ENCODE peak calls at places on chromosomes 1 and 21, in five cellular contexts. L is H1, R is esophagus muscularis mucosa, V is ovary, E is stomach. N is an unnamed sample.

GRCh38 chr1:62688687-62689085 is 500 bp upstream of the DOCK7 start:
- DNase-seq in L (no peak), R (no peak), V (no peak), E (no peak), N (no peak)

GRCh38 chr1:168621356-168621755 is 45.0 kb downstream of the XCL1 start:
- DNase-seq in L (no peak), R (peak), V (no peak), E (no peak), N (no peak)

GRCh38 chr1:1906185-1907097 is 8.6 kb upstream of the CALML6 start:
- DNase-seq in L (no peak), R (no peak), V (peak), E (peak), N (peak)

GRCh38 chr1:205849619-205850355 is at the start of gene PM20D1:
- DNase-seq in L (peak), R (no peak), V (peak), E (peak), N (peak)

GRCh38 chr1:234617135-234617985 is 7.4 kb upstream of the IRF2BP2 start:
- DNase-seq in L (no peak), R (no peak), V (no peak), E (no peak), N (no peak)

GRCh38 chr1:94244816-94245215 is 7.4 kb upstream of the ARHGAP29 start:
- DNase-seq in L (no peak), R (no peak), V (no peak), E (no peak), N (no peak)

GRCh38 chr1:48526045-48526714 is 54.2 kb upstream of the SPATA6 start:
- DNase-seq in L (no peak), R (no peak), V (no peak), E (peak), N (peak)

GRCh38 chr1:21572735-21573277 is 63.6 kb downstream of the ALPL start:
- DNase-seq in L (no peak), R (no peak), V (no peak), E (no peak), N (no peak)

GRCh38 chr21:38913120-38913975 is 107.6 kb downstream of the ETS2 start:
- DNase-seq in L (no peak), R (peak), V (peak), E (peak), N (peak)

GRCh38 chr1:225747566-225747965 is 30.1 kb upstream of the SRP9 start:
- DNase-seq in L (no peak), R (no peak), V (no peak), E (no peak), N (no peak)

GRCh38 chr1:22225858-22226584 is 83.1 kb upstream of the WNT4 start:
- DNase-seq in L (no peak), R (no peak), V (no peak), E (no peak), N (no peak)

GRCh38 chr1:56973898-56974752 is 8.3 kb upstream of the C8B start:
- DNase-seq in L (no peak), R (no peak), V (no peak), E (no peak), N (no peak)

GRCh38 chr1:208159542-208160258 is 84.5 kb downstream of the PLXNA2 start:
- DNase-seq in L (no peak), R (no peak), V (peak), E (peak), N (no peak)
- TF ChIP-seq EP300 in L (no peak), R (no peak), V (no peak), E (no peak), N (no peak)

GRCh38 chr1:223014142-223014873 is 128.7 kb downstream of the TLR5 start:
- DNase-seq in L (no peak), R (no peak), V (no peak), E (no peak), N (no peak)
- H3K27ac ChIP-seq in L (no peak), R (no peak), V (no peak), E (no peak), N (no peak)

GRCh38 chr1:31575373-31576140 is 758 bp upstream of the TINAGL1 start:
- DNase-seq in L (no peak), R (no peak), V (peak), E (peak), N (peak)

GRCh38 chr1:31574749-31575372 is 1.5 kb upstream of the TINAGL1 start:
- DNase-seq in L (no peak), R (peak), V (no peak), E (no peak), N (no peak)

GRCh38 chr1:31576201-31576669 is at the start of gene TINAGL1:
- DNase-seq in L (no peak), R (no peak), V (peak), E (peak), N (peak)

GRCh38 chr1:31577515-31578191 is 1.3 kb downstream of the TINAGL1 start:
- DNase-seq in L (no peak), R (no peak), V (no peak), E (no peak), N (no peak)

DNA sequence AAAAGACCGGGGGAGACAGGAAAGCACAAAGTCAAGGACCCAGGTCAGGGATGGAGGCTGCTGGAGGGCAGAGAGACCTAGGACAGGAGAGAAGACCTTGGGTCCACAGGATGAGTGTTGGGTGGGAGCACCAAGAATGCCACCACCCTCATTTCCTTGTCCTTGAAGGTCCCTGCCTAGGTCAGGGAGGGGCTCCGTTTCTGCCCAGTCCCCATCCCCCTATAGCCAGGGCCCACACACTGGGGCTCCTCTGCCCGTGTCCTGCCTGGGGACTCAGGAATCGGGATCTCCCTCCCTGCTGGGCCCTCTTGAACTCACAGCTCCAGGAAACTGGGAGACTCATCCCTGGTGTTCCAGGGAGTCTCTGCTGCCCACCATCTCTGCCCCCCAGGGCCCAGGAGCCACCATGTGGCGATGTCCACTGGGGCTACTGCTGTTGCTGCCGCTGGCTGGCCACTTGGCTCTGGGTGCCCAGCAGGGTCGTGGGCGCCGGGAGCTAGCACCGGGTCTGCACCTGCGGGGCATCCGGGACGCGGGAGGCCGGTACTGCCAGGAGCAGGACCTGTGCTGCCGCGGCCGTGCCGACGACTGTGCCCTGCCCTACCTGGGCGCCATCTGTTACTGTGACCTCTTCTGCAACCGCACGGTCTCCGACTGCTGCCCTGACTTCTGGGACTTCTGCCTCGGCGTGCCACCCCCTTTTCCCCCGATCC is 584 bp downstream of the TINAGL1 start:
- DNase-seq in L (no peak), R (peak), V (peak), E (peak), N (no peak)
- TF ChIP-seq POLR2A in L (no peak), R (no peak), V (no peak), E (no peak), N (peak)

GRCh38 chr1:173205146-173206051 is 1.7 kb downstream of the TNFSF4 start:
- DNase-seq in L (no peak), R (no peak), V (peak), E (no peak), N (no peak)
- TF ChIP-seq EP300 in L (no peak), R (no peak), V (no peak), E (no peak), N (no peak)

GRCh38 chr1:223266632-223267172 is 97.3 kb downstream of the SUSD4 start:
- DNase-seq in L (no peak), R (no peak), V (no peak), E (no peak), N (no peak)

GRCh38 chr1:223273511-223273910 is 90.5 kb downstream of the SUSD4 start:
- DNase-seq in L (no peak), R (no peak), V (no peak), E (no peak), N (no peak)

GRCh38 chr1:223271085-223271781 is 92.7 kb downstream of the SUSD4 start:
- DNase-seq in L (no peak), R (no peak), V (no peak), E (no peak), N (peak)

GRCh38 chr1:223269006-223269405 is 95.0 kb downstream of the SUSD4 start:
- DNase-seq in L (no peak), R (no peak), V (no peak), E (peak), N (no peak)

GRCh38 chr1:223270155-223270554 is 93.8 kb downstream of the SUSD4 start:
- DNase-seq in L (no peak), R (no peak), V (no peak), E (peak), N (no peak)
- H3K27ac ChIP-seq in L (no peak), R (no peak), V (no peak), E (no peak), N (no peak)

DNA sequence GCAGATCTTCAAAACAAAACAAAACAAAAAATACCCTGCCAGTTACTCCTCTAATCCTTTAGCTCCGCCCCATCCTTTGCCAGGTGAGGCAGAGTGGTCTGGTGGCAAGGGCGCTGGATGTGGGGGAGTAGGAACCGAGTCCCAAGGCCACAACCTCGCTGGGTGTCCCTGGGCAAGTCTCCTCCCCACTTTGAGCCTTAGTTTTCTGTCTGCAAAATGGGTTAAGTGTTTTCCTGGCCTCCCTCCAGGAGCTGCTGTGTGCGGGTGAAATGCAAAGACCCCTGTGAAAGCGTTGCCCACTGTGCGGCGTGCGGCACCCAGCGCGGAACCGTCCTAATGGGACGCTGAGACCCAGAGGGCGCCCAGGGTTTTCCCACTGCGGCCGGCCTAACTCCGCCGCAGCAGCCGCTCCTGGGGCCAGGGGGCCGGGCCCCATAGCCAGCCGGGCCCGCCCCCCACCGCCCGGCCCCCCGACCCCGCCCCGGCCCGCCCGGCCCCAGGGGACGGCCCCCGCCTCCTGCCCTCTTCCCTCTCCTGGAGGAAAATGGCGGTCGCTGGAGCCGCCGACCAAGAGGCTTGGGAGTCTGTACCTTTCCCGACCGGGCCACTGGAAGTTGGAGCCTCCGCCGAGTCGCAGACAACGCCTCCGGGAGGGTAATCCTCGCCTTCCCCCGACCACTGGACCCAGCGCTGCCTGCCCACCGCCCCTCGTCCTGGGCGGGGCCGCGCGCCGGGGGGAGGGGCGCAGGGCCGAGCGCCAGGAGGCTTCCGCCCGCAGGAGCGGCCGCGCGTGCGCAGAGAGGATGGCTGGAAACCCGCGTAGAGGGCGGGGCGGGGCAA is at the start of the genes ERMAP and SVBP:
- DNase-seq in L (peak), R (peak), V (peak), E (peak), N (peak)
- TF ChIP-seq POLR2A in L (peak), R (no peak), V (peak), E (no peak), N (peak)

GRCh38 chr1:66450043-66450514 is 83.9 kb upstream of the SGIP1 start:
- DNase-seq in L (no peak), R (no peak), V (no peak), E (no peak), N (no peak)
- TF ChIP-seq EP300 in L (no peak), R (peak), V (no peak), E (peak), N (peak)

GRCh38 chr1:197663178-197663953 is 111.9 kb downstream of the DENND1B start:
- DNase-seq in L (no peak), R (no peak), V (no peak), E (no peak), N (no peak)

GRCh38 chr1:197660389-197660788 is 114.9 kb downstream of the DENND1B start:
- DNase-seq in L (no peak), R (no peak), V (no peak), E (no peak), N (no peak)

GRCh38 chr1:197664391-197664790 is 110.9 kb downstream of the DENND1B start:
- DNase-seq in L (no peak), R (no peak), V (no peak), E (no peak), N (no peak)

GRCh38 chr1:197659175-197659574 is 116.1 kb downstream of the DENND1B start:
- DNase-seq in L (no peak), R (no peak), V (no peak), E (no peak), N (no peak)
- H3K27ac ChIP-seq in L (no peak), R (no peak), V (no peak), E (no peak), N (no peak)

N was measured in transverse colon.